ENCODE peak calls at places on chromosome 14, in four cellular contexts. W, F, M and I are unnamed samples.

GRCh38 chr14:74574706-74575105 is 37.3 kb downstream of the LTBP2 start:
- DNase-seq in W (no peak), F (peak; percentile 30), M (no peak), I (no peak)

GRCh38 chr14:20697273-20698017 is 8.9 kb downstream of the ANG start:
- DNase-seq in W (peak; percentile 60), F (peak; percentile 75), M (peak; percentile 37), I (peak; percentile 78)

GRCh38 chr14:44785096-44785495 is 176.7 kb downstream of the KLHL28 start:
- DNase-seq in W (no peak), F (no peak), M (no peak), I (no peak)

GRCh38 chr14:100762089-100762515 is 35.4 kb downstream of the DLK1 start:
- DNase-seq in W (no peak), F (peak; percentile 27), M (no peak), I (no peak)

GRCh38 chr14:89598548-89599186 is 181.6 kb upstream of the FOXN3 start:
- DNase-seq in W (no peak), F (peak; percentile 8), M (no peak), I (no peak)

GRCh38 chr14:104886690-104887622 is 21.9 kb downstream of the CEP170B start:
- DNase-seq in W (no peak), F (no peak), M (no peak), I (peak; percentile 69)

GRCh38 chr14:53528114-53528513 is 375.0 kb upstream of the DDHD1 start:
- DNase-seq in W (peak; percentile 64), F (peak; percentile 51), M (no peak), I (no peak)

GRCh38 chr14:103125098-103126070 is 2.1 kb downstream of the TNFAIP2 start:
- DNase-seq in W (no peak), F (no peak), M (no peak), I (peak; percentile 45)

GRCh38 chr14:22303589-22304195 is 285.3 kb downstream of the DAD1 start:
- DNase-seq in W (no peak), F (peak; percentile 53), M (no peak), I (peak; percentile 41)

GRCh38 chr14:68774771-68775613 is 17.9 kb downstream of the ZFP36L1 start:
- DNase-seq in W (no peak), F (peak; percentile 67), M (no peak), I (no peak)

GRCh38 chr14:103832046-103832445 is 15.3 kb downstream of the PPP1R13B start:
- DNase-seq in W (no peak), F (no peak), M (no peak), I (no peak)

GRCh38 chr14:51444381-51445000 is 204.4 kb downstream of the TMX1 start:
- DNase-seq in W (no peak), F (no peak), M (no peak), I (no peak)

GRCh38 chr14:53032838-53033390 is 82.1 kb upstream of the FERMT2 start:
- DNase-seq in W (no peak), F (peak; percentile 61), M (no peak), I (no peak)

GRCh38 chr14:72404998-72405397 is 472.8 kb downstream of the RGS6 start:
- DNase-seq in W (no peak), F (no peak), M (no peak), I (peak; percentile 24)

GRCh38 chr14:75249251-75249957 is 29.2 kb upstream of the FOS start:
- DNase-seq in W (no peak), F (no peak), M (peak; percentile 81), I (peak; percentile 44)

GRCh38 chr14:75831455-75831854 is 150.3 kb downstream of the TGFB3 start:
- DNase-seq in W (peak; percentile 88), F (peak; percentile 32), M (peak; percentile 5), I (no peak)

GRCh38 chr14:68585690-68586089 is 207.2 kb downstream of the ZFP36L1 start:
- DNase-seq in W (no peak), F (no peak), M (no peak), I (no peak)

GRCh38 chr14:100027771-100028490 is 37.3 kb upstream of the EVL start:
- DNase-seq in W (no peak), F (no peak), M (no peak), I (no peak)

GRCh38 chr14:99708449-99708848 is 24.4 kb downstream of the CYP46A1 start:
- DNase-seq in W (no peak), F (no peak), M (no peak), I (no peak)

GRCh38 chr14:20750194-20750593 is 4.5 kb downstream of the EDDM3A start:
- DNase-seq in W (no peak), F (no peak), M (no peak), I (no peak)

GRCh38 chr14:32397871-32398640 is 69.0 kb downstream of the AKAP6 start:
- DNase-seq in W (no peak), F (peak; percentile 83), M (no peak), I (no peak)

GRCh38 chr14:74547331-74547927 is 53.9 kb downstream of the ISCA2 start:
- DNase-seq in W (no peak), F (no peak), M (no peak), I (peak; percentile 65)

GRCh38 chr14:31204593-31205534 is 2.7 kb downstream of the HECTD1 start:
- DNase-seq in W (no peak), F (peak; percentile 17), M (no peak), I (no peak)

GRCh38 chr14:86457729-86458128 is 927.8 kb downstream of the FLRT2 start:
- DNase-seq in W (no peak), F (peak; percentile 10), M (no peak), I (no peak)

GRCh38 chr14:95361373-95362179 is 41.9 kb upstream of the CLMN start:
- DNase-seq in W (peak; percentile 49), F (no peak), M (no peak), I (peak; percentile 87)